ENCODE peak calls at places on chromosomes 16 and 17, in ten cellular contexts. B is stimulated activated CD4-positive, alpha-beta T cell treated with anti-CD3 and anti-CD28 coated beads, Interleukin-1b, Interleukin-23, amount 100 ng/mL, for 4 hours; G is left cardiac atrium; R is colonic mucosa; X is adrenal gland; M is Right ventricle myocardium inferior; N is germinal center; O is HEK293T; W is neuronal stem cell; Q is HFFc6. L is an unnamed sample.

GRCh38 chr17:82098939-82099765 is 1.1 kb upstream of the FASN start:
- DNase-seq in Q (no peak), O (no peak), R (no peak), B (no peak), N (peak; percentile 57), X (no peak), G (no peak), M (peak; percentile 74), W (no peak), L (no peak)

GRCh38 chr16:50699345-50700159 is 6.1 kb downstream of the NOD2 start:
- DNase-seq in B (peak; percentile 38), W (no peak), M (no peak), G (no peak), N (no peak), X (no peak), O (no peak), R (no peak), Q (no peak), L (no peak)

GRCh38 chr17:68343976-68344375 is 52.7 kb downstream of the ARSG start:
- DNase-seq in M (no peak), N (no peak), X (no peak), R (no peak), G (no peak), B (no peak), O (no peak), W (no peak), Q (no peak), L (no peak)

GRCh38 chr17:58238147-58238634 is at the start of gene LPO:
- DNase-seq in Q (no peak), X (no peak), R (no peak), N (no peak), G (no peak), O (no peak), W (no peak), B (no peak), M (no peak), L (no peak)

GRCh38 chr16:22214402-22214801 is 8.3 kb downstream of the EEF2K start:
- DNase-seq in R (no peak), W (no peak), O (no peak), B (no peak), M (no peak), X (no peak), Q (no peak), G (no peak), N (no peak), L (no peak)

GRCh38 chr17:1820518-1821252 is 9.0 kb downstream of the SMYD4 start:
- DNase-seq in X (no peak), G (no peak), Q (no peak), W (no peak), B (no peak), M (no peak), O (no peak), R (no peak), N (peak; percentile 43), L (no peak)

GRCh38 chr16:3115561-3115960 is 3.2 kb downstream of the ZNF205 start:
- DNase-seq in W (no peak), G (no peak), N (no peak), Q (no peak), R (no peak), X (no peak), B (no peak), M (no peak), O (no peak), L (no peak)

GRCh38 chr16:87550510-87550961 is 51.8 kb upstream of the JPH3 start:
- DNase-seq in Q (no peak), M (peak; percentile 83), X (peak; percentile 37), B (peak; percentile 56), R (peak; percentile 60), G (peak; percentile 51), W (peak; percentile 33), O (peak; percentile 75), N (peak; percentile 71), L (peak; percentile 39)

GRCh38 chr17:42653179-42654124 is 5.6 kb upstream of the TUBG2 start:
- DNase-seq in N (no peak), B (no peak), Q (peak; percentile 69), O (peak; percentile 52), G (peak; percentile 73), M (peak; percentile 85), W (no peak), R (peak; percentile 54), X (peak; percentile 55), L (no peak)

GRCh38 chr16:85359147-85359822 is 247.0 kb upstream of the CIBAR2 start:
- DNase-seq in G (no peak), R (no peak), Q (no peak), X (peak; percentile 49), W (no peak), B (no peak), M (no peak), O (no peak), N (no peak), L (no peak)

GRCh38 chr16:80896778-80897177 is 92.4 kb upstream of the CDYL2 start:
- DNase-seq in B (no peak), M (no peak), R (no peak), W (no peak), X (no peak), N (no peak), Q (no peak), G (no peak), O (no peak), L (no peak)

GRCh38 chr16:193441-193840 is 13.2 kb downstream of the HBQ1 start:
- DNase-seq in W (no peak), X (no peak), G (no peak), B (no peak), O (no peak), M (no peak), N (no peak), R (no peak), Q (no peak), L (no peak)

GRCh38 chr16:85475233-85475632 is 137.9 kb upstream of the GSE1 start:
- DNase-seq in B (no peak), G (no peak), Q (no peak), R (no peak), M (no peak), W (no peak), N (no peak), X (no peak), O (no peak), L (no peak)

GRCh38 chr17:63311416-63311937 is 134.6 kb downstream of the CYB561 start:
- DNase-seq in N (no peak), G (no peak), W (no peak), R (no peak), Q (no peak), M (no peak), O (no peak), B (no peak), X (no peak), L (no peak)

GRCh38 chr17:66775881-66776400 is 59.0 kb upstream of the CACNG5 start:
- DNase-seq in W (no peak), Q (no peak), B (no peak), X (no peak), O (no peak), M (no peak), G (no peak), R (no peak), N (no peak), L (no peak)

GRCh38 chr16:56825821-56826220 is 39.2 kb upstream of the SLC12A3 start:
- DNase-seq in M (no peak), X (no peak), N (no peak), W (no peak), Q (no peak), G (no peak), B (no peak), O (no peak), R (no peak), L (no peak)

GRCh38 chr16:65071371-65072311 is 50.2 kb downstream of the CDH11 start:
- DNase-seq in R (peak; percentile 23), N (no peak), Q (peak; percentile 11), X (peak; percentile 13), M (peak; percentile 64), W (no peak), B (no peak), G (peak; percentile 55), O (no peak), L (no peak)

GRCh38 chr17:3558603-3559269 is 1.1 kb upstream of the TRPV3 start:
- DNase-seq in O (no peak), B (peak; percentile 9), N (peak; percentile 85), G (no peak), R (peak; percentile 53), Q (peak; percentile 52), M (no peak), X (no peak), W (no peak), L (no peak)

GRCh38 chr16:88494335-88495154 is 41.5 kb downstream of the ZFPM1 start:
- DNase-seq in R (no peak), M (no peak), Q (no peak), B (no peak), X (no peak), N (no peak), W (no peak), G (no peak), O (no peak), L (no peak)